ENCODE peak calls at places on chromosomes 4 and X, in six cellular contexts. One of them, this sample, is unnamed.

GRCh38 chr4:17854076-17854475 is 43.3 kb downstream of the NCAPG start:
- DNase-seq in GM20000: no peak
- DNase-seq in heart left ventricle: no peak
- DNase-seq in psoas muscle: no peak
- DNase-seq in fibroblast of the aortic adventitia: no peak
- DNase-seq in astrocyte of the spinal cord: no peak
- DNase-seq in this sample: no peak

GRCh38 chr4:120709986-120710385 is 212.5 kb downstream of the PRDM5 start:
- DNase-seq in heart left ventricle: no peak
- DNase-seq in psoas muscle: no peak
- DNase-seq in astrocyte of the spinal cord: peak
- DNase-seq in fibroblast of the aortic adventitia: peak
- DNase-seq in GM20000: no peak
- DNase-seq in this sample: no peak

GRCh38 chr4:76781698-76782595 is 116.0 kb downstream of the SOWAHB start:
- DNase-seq in heart left ventricle: no peak
- DNase-seq in psoas muscle: no peak
- DNase-seq in GM20000: peak
- DNase-seq in astrocyte of the spinal cord: peak
- DNase-seq in fibroblast of the aortic adventitia: peak
- DNase-seq in this sample: no peak

GRCh38 chr4:39924014-39924413 is 53.7 kb downstream of the PDS5A start:
- DNase-seq in GM20000: no peak
- DNase-seq in psoas muscle: no peak
- DNase-seq in fibroblast of the aortic adventitia: no peak
- DNase-seq in heart left ventricle: no peak
- DNase-seq in astrocyte of the spinal cord: no peak
- DNase-seq in this sample: no peak

GRCh38 chr4:54100607-54101189 is 735 bp downstream of the GSX2 start:
- DNase-seq in heart left ventricle: no peak
- DNase-seq in psoas muscle: peak
- DNase-seq in GM20000: no peak
- DNase-seq in astrocyte of the spinal cord: no peak
- DNase-seq in fibroblast of the aortic adventitia: no peak
- DNase-seq in this sample: peak

GRCh38 chrX:123277821-123278220 is 93.7 kb downstream of the GRIA3 start:
- DNase-seq in heart left ventricle: no peak
- DNase-seq in psoas muscle: no peak
- DNase-seq in GM20000: no peak
- DNase-seq in astrocyte of the spinal cord: no peak
- DNase-seq in fibroblast of the aortic adventitia: no peak
- DNase-seq in this sample: no peak

GRCh38 chr4:15147709-15148651 is 145.7 kb downstream of the CPEB2 start:
- DNase-seq in psoas muscle: no peak
- DNase-seq in GM20000: no peak
- DNase-seq in astrocyte of the spinal cord: no peak
- DNase-seq in heart left ventricle: no peak
- DNase-seq in fibroblast of the aortic adventitia: no peak
- DNase-seq in this sample: no peak

GRCh38 chrX:17692709-17693346 is 44.5 kb upstream of the SCML1 start:
- DNase-seq in heart left ventricle: no peak
- DNase-seq in astrocyte of the spinal cord: peak
- DNase-seq in psoas muscle: peak
- DNase-seq in GM20000: no peak
- DNase-seq in fibroblast of the aortic adventitia: peak
- DNase-seq in this sample: no peak

GRCh38 chr4:110916505-110916904 is 293.6 kb upstream of the PITX2 start:
- DNase-seq in fibroblast of the aortic adventitia: no peak
- DNase-seq in psoas muscle: no peak
- DNase-seq in heart left ventricle: no peak
- DNase-seq in astrocyte of the spinal cord: no peak
- DNase-seq in GM20000: no peak
- DNase-seq in this sample: no peak

DNA sequence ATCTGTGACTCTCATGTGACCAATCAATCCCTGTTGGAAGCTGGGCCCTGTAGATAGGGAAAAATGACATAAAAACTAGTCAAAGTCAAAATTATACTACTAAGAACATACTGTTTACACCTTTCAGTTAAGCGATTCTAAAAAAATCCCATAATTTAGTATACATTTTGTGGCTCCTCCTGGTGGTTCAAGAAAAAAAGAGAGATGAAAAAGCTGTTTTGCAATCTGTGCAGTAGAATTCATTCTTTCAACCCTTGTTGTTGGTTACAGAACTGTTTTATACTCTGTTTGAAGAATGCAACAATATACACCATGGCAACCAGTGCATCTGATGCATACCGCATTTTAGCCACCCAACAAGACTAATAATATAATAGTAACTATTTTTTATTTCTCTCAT is 66.8 kb upstream of the ANK2 start:
- DNase-seq in psoas muscle: no peak
- DNase-seq in heart left ventricle: no peak
- DNase-seq in fibroblast of the aortic adventitia: no peak
- DNase-seq in GM20000: no peak
- DNase-seq in astrocyte of the spinal cord: no peak
- DNase-seq in this sample: no peak
- TF ChIP-seq CTCF in psoas muscle: no peak
- TF ChIP-seq CTCF in heart left ventricle: no peak
- TF ChIP-seq CTCF in fibroblast of the aortic adventitia: no peak
- TF ChIP-seq CTCF in GM20000: no peak
- TF ChIP-seq CTCF in astrocyte of the spinal cord: no peak
- TF ChIP-seq CTCF in this sample: no peak

GRCh38 chr4:84582988-84583870 is at the start of gene CDS1:
- DNase-seq in fibroblast of the aortic adventitia: no peak
- DNase-seq in astrocyte of the spinal cord: no peak
- DNase-seq in GM20000: peak
- DNase-seq in heart left ventricle: peak
- DNase-seq in psoas muscle: peak
- DNase-seq in this sample: no peak

GRCh38 chr4:84579410-84579791 is 3.5 kb upstream of the CDS1 start:
- DNase-seq in psoas muscle: no peak
- DNase-seq in GM20000: no peak
- DNase-seq in heart left ventricle: no peak
- DNase-seq in astrocyte of the spinal cord: no peak
- DNase-seq in fibroblast of the aortic adventitia: no peak
- DNase-seq in this sample: no peak

GRCh38 chr4:84585276-84585675 is 2.3 kb downstream of the CDS1 start:
- DNase-seq in fibroblast of the aortic adventitia: no peak
- DNase-seq in heart left ventricle: no peak
- DNase-seq in psoas muscle: no peak
- DNase-seq in astrocyte of the spinal cord: no peak
- DNase-seq in GM20000: no peak
- DNase-seq in this sample: no peak

GRCh38 chr4:84582302-84582987 is 482 bp upstream of the CDS1 start:
- DNase-seq in heart left ventricle: peak
- DNase-seq in GM20000: peak
- DNase-seq in astrocyte of the spinal cord: peak
- DNase-seq in fibroblast of the aortic adventitia: peak
- DNase-seq in psoas muscle: peak
- DNase-seq in this sample: peak

DNA sequence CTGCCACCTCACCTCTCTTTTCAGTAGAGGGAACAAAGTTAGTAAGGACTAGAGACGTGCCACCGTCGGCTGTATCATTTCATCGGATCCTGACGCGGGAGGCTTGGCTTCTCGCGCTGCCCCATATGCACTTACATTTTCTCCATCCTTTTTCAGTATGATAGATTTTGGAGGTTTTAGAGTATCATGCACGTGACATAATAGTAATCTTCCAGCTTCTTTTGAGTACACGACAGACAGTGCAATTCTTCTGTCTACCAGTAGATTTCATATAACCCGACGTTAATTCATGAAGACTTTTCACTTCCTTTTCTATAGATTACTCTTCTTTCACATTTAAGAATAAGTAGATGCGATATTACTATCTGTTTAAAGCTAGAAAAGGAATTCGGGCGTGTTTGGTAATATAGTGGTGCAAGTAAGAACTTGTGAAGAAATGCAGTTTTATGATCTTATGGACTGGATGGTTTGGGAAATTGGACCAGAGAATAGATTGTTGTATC is 995 bp downstream of the CDS1 start:
- DNase-seq in astrocyte of the spinal cord: no peak
- DNase-seq in psoas muscle: no peak
- DNase-seq in heart left ventricle: no peak
- DNase-seq in GM20000: peak
- DNase-seq in fibroblast of the aortic adventitia: no peak
- DNase-seq in this sample: peak
- TF ChIP-seq CTCF in astrocyte of the spinal cord: no peak
- TF ChIP-seq CTCF in psoas muscle: no peak
- TF ChIP-seq CTCF in heart left ventricle: no peak
- TF ChIP-seq CTCF in GM20000: no peak
- TF ChIP-seq CTCF in fibroblast of the aortic adventitia: no peak
- TF ChIP-seq CTCF in this sample: no peak

GRCh38 chr4:154551872-154552686 is 1.9 kb upstream of the PLRG1 start:
- DNase-seq in heart left ventricle: peak
- DNase-seq in astrocyte of the spinal cord: peak
- DNase-seq in GM20000: peak
- DNase-seq in fibroblast of the aortic adventitia: peak
- DNase-seq in psoas muscle: peak
- DNase-seq in this sample: peak

GRCh38 chr4:154545689-154546088 is 4.5 kb downstream of the PLRG1 start:
- DNase-seq in astrocyte of the spinal cord: no peak
- DNase-seq in heart left ventricle: no peak
- DNase-seq in psoas muscle: no peak
- DNase-seq in GM20000: no peak
- DNase-seq in fibroblast of the aortic adventitia: no peak
- DNase-seq in this sample: no peak

GRCh38 chr4:154549894-154550790 is at the start of gene PLRG1:
- DNase-seq in GM20000: peak
- DNase-seq in heart left ventricle: peak
- DNase-seq in fibroblast of the aortic adventitia: peak
- DNase-seq in psoas muscle: peak
- DNase-seq in astrocyte of the spinal cord: peak
- DNase-seq in this sample: peak
- TF ChIP-seq CTCF in GM20000: no peak
- TF ChIP-seq CTCF in heart left ventricle: no peak
- TF ChIP-seq CTCF in fibroblast of the aortic adventitia: peak
- TF ChIP-seq CTCF in psoas muscle: peak
- TF ChIP-seq CTCF in astrocyte of the spinal cord: peak
- TF ChIP-seq CTCF in this sample: no peak

GRCh38 chrX:134753185-134754008 is 95.1 kb upstream of the PLAC1 start:
- DNase-seq in heart left ventricle: no peak
- DNase-seq in fibroblast of the aortic adventitia: peak
- DNase-seq in astrocyte of the spinal cord: peak
- DNase-seq in psoas muscle: no peak
- DNase-seq in GM20000: no peak
- DNase-seq in this sample: no peak
- TF ChIP-seq CTCF in heart left ventricle: no peak
- TF ChIP-seq CTCF in fibroblast of the aortic adventitia: peak
- TF ChIP-seq CTCF in astrocyte of the spinal cord: peak
- TF ChIP-seq CTCF in psoas muscle: peak
- TF ChIP-seq CTCF in GM20000: no peak
- TF ChIP-seq CTCF in this sample: no peak

DNA sequence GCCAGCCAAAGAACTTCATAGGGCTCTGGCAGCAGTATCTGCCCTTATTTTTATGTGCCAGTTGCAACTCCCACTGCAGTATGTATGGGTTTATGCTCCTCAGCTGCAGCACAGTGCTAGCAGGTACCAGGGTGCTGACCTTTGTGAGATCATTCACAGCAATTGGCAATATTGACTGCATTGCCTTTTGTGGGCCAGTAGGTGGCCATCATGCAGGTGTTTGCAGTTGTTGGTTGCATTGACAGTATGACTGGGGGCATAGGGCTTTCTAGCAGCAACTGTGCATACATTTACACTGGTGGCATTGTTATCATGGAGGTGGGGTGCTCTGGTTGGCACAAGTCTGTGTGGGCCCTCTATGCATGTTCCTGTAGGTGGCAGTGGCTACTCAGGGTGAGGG is 42.5 kb downstream of the FAAH2 start:
- DNase-seq in GM20000: no peak
- DNase-seq in heart left ventricle: no peak
- DNase-seq in psoas muscle: no peak
- DNase-seq in astrocyte of the spinal cord: no peak
- DNase-seq in fibroblast of the aortic adventitia: no peak
- DNase-seq in this sample: no peak
- TF ChIP-seq CTCF in GM20000: no peak
- TF ChIP-seq CTCF in heart left ventricle: peak
- TF ChIP-seq CTCF in psoas muscle: no peak
- TF ChIP-seq CTCF in astrocyte of the spinal cord: no peak
- TF ChIP-seq CTCF in fibroblast of the aortic adventitia: no peak
- TF ChIP-seq CTCF in this sample: no peak

DNA sequence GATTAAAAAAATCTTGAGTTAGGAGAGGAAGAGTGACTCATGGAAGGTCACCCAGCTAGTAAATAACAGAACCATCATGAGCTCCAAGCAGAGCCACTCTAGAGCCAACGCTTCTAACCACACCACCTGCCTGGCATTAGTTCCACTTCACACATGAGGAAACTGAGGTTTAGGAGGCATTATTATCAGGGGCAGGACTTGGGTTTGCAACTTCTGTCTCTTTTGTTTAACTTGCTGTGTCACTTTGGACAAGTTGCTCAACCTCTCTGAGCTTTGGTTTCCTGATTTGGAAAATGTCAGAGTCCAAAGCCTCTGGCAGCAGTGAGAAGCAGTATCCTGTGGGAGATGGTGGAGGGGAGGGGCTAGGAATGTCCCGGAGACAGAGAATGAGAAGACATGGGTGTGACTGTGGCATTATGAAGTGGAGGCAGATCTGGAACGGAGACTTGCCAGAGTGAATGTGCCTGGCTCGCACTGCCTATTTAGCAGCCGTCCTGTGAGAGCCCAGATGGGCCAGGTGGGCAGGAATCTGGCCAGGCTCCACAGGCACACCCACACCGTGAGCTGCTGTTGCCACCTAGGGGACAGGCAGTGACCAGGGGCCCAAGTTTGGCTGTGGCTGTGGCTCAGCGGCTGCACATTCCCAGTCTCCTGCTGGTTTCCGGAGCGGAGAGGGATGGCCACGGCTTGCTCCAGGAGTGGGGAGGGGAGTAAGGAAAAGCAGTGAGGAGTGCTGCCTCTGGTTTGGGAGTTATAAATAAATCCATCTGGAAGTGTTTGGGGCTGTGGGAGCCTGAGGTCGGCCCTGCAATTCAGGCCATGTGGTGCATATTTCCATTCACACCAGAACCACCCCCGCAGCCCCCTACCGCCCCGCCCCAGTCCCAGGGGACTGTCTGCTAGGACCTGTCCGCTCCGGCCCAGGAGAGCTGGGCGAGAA is 93.4 kb downstream of the NHSL2 start:
- DNase-seq in heart left ventricle: peak
- DNase-seq in psoas muscle: peak
- DNase-seq in fibroblast of the aortic adventitia: peak
- DNase-seq in astrocyte of the spinal cord: peak
- DNase-seq in GM20000: no peak
- DNase-seq in this sample: no peak
- TF ChIP-seq CTCF in heart left ventricle: no peak
- TF ChIP-seq CTCF in psoas muscle: no peak
- TF ChIP-seq CTCF in fibroblast of the aortic adventitia: no peak
- TF ChIP-seq CTCF in astrocyte of the spinal cord: peak
- TF ChIP-seq CTCF in GM20000: no peak
- TF ChIP-seq CTCF in this sample: no peak

This sample was measured in activated CD8-positive, alpha-beta T cell treated with anti-CD3 and anti-CD28 coated beads for 36 hours.